ENCODE peak calls at places on chromosomes 12 and 14, in seven cellular contexts. One of them, this sample, is unnamed. For H3K4me1, the result is how much of the 10 kb centered on the place peaks cover.

GRCh38 chr12:1099158-1099557 is 108.1 kb downstream of the ERC1 start:
- DNase-seq in IMR-90: no peak
- DNase-seq in neural progenitor cell: no peak
- DNase-seq in astrocyte: no peak
- DNase-seq in A549: no peak
- DNase-seq in colonic mucosa: peak
- DNase-seq in psoas muscle: no peak
- DNase-seq in this sample: no peak

GRCh38 chr14:104843442-104844305 is 21.4 kb upstream of the CEP170B start:
- DNase-seq in psoas muscle: no peak
- DNase-seq in astrocyte: no peak
- DNase-seq in neural progenitor cell: peak
- DNase-seq in colonic mucosa: no peak
- DNase-seq in A549: no peak
- DNase-seq in IMR-90: no peak
- DNase-seq in this sample: peak

GRCh38 chr12:15563683-15564082 is 225.5 kb downstream of the EPS8 start:
- DNase-seq in astrocyte: peak
- DNase-seq in colonic mucosa: peak
- DNase-seq in psoas muscle: no peak
- DNase-seq in A549: no peak
- DNase-seq in neural progenitor cell: no peak
- DNase-seq in IMR-90: peak
- DNase-seq in this sample: no peak

GRCh38 chr12:123816896-123817537 is 54.9 kb downstream of the DNAH10 start:
- DNase-seq in IMR-90: no peak
- DNase-seq in colonic mucosa: no peak
- DNase-seq in neural progenitor cell: no peak
- DNase-seq in psoas muscle: no peak
- DNase-seq in A549: no peak
- DNase-seq in astrocyte: no peak
- DNase-seq in this sample: no peak

GRCh38 chr12:56206373-56207166 is 15.2 kb downstream of the RNF41 start:
- DNase-seq in psoas muscle: peak
- DNase-seq in colonic mucosa: peak
- DNase-seq in astrocyte: peak
- DNase-seq in neural progenitor cell: peak
- DNase-seq in A549: peak
- DNase-seq in IMR-90: peak
- DNase-seq in this sample: no peak

GRCh38 chr12:20194171-20194570 is 174.2 kb upstream of the PDE3A start:
- DNase-seq in psoas muscle: no peak
- DNase-seq in astrocyte: peak
- DNase-seq in neural progenitor cell: peak
- DNase-seq in A549: peak
- DNase-seq in colonic mucosa: no peak
- DNase-seq in IMR-90: peak
- DNase-seq in this sample: no peak

GRCh38 chr12:50120953-50121352 is 8.9 kb downstream of the COX14 start:
- DNase-seq in astrocyte: no peak
- DNase-seq in colonic mucosa: no peak
- DNase-seq in IMR-90: no peak
- DNase-seq in A549: no peak
- DNase-seq in neural progenitor cell: no peak
- DNase-seq in psoas muscle: no peak
- DNase-seq in this sample: no peak

GRCh38 chr14:82667006-82667405 is 1133.4 kb upstream of the SEL1L start:
- DNase-seq in colonic mucosa: no peak
- DNase-seq in neural progenitor cell: no peak
- DNase-seq in A549: peak
- DNase-seq in IMR-90: no peak
- DNase-seq in astrocyte: no peak
- DNase-seq in psoas muscle: no peak
- DNase-seq in this sample: no peak

GRCh38 chr12:4824415-4824814 is 85.3 kb upstream of the KCNA1 start:
- DNase-seq in astrocyte: peak
- DNase-seq in IMR-90: peak
- DNase-seq in neural progenitor cell: no peak
- DNase-seq in psoas muscle: no peak
- DNase-seq in colonic mucosa: no peak
- DNase-seq in A549: peak
- DNase-seq in this sample: no peak

GRCh38 chr14:102524026-102524450 is 14.5 kb upstream of the ANKRD9 start:
- DNase-seq in A549: no peak
- DNase-seq in psoas muscle: peak
- DNase-seq in astrocyte: no peak
- DNase-seq in IMR-90: no peak
- DNase-seq in neural progenitor cell: no peak
- DNase-seq in colonic mucosa: no peak
- DNase-seq in this sample: no peak

GRCh38 chr14:68124885-68125731 is 305.5 kb downstream of the RAD51B start:
- DNase-seq in A549: peak
- DNase-seq in colonic mucosa: no peak
- DNase-seq in psoas muscle: no peak
- DNase-seq in neural progenitor cell: no peak
- DNase-seq in IMR-90: peak
- DNase-seq in astrocyte: peak
- DNase-seq in this sample: no peak

GRCh38 chr12:50017047-50017446 is 8.2 kb downstream of the RACGAP1 start:
- DNase-seq in IMR-90: peak
- DNase-seq in neural progenitor cell: no peak
- DNase-seq in colonic mucosa: peak
- DNase-seq in A549: no peak
- DNase-seq in psoas muscle: no peak
- DNase-seq in astrocyte: peak
- DNase-seq in this sample: no peak

GRCh38 chr12:53481957-53482586 is 17.2 kb downstream of the MAP3K12 start:
- DNase-seq in A549: peak
- DNase-seq in neural progenitor cell: peak
- DNase-seq in astrocyte: no peak
- DNase-seq in colonic mucosa: no peak
- DNase-seq in IMR-90: no peak
- DNase-seq in psoas muscle: no peak
- DNase-seq in this sample: peak

GRCh38 chr12:112350593-112351592 is 31.3 kb downstream of the HECTD4 start:
- DNase-seq in colonic mucosa: no peak
- DNase-seq in psoas muscle: no peak
- DNase-seq in IMR-90: no peak
- DNase-seq in A549: no peak
- DNase-seq in neural progenitor cell: no peak
- DNase-seq in astrocyte: peak
- DNase-seq in this sample: no peak

GRCh38 chr12:11765421-11765816 is 115.9 kb downstream of the ETV6 start:
- DNase-seq in psoas muscle: no peak
- DNase-seq in A549: no peak
- DNase-seq in neural progenitor cell: no peak
- DNase-seq in astrocyte: peak
- DNase-seq in IMR-90: peak
- DNase-seq in colonic mucosa: no peak
- DNase-seq in this sample: no peak

GRCh38 chr14:64536488-64537245 is 3.9 kb upstream of the HSPA2 start:
- DNase-seq in neural progenitor cell: no peak
- DNase-seq in colonic mucosa: no peak
- DNase-seq in astrocyte: peak
- DNase-seq in psoas muscle: no peak
- DNase-seq in A549: peak
- DNase-seq in IMR-90: peak
- DNase-seq in this sample: no peak

GRCh38 chr14:64746298-64747250 is 42.4 kb downstream of the PLEKHG3 start:
- DNase-seq in psoas muscle: no peak
- DNase-seq in A549: no peak
- DNase-seq in neural progenitor cell: no peak
- DNase-seq in IMR-90: peak
- DNase-seq in colonic mucosa: no peak
- DNase-seq in astrocyte: no peak
- DNase-seq in this sample: no peak

GRCh38 chr14:93303659-93304058 is 29.2 kb downstream of the BTBD7 start:
- DNase-seq in astrocyte: no peak
- DNase-seq in psoas muscle: no peak
- DNase-seq in IMR-90: no peak
- DNase-seq in neural progenitor cell: no peak
- DNase-seq in colonic mucosa: no peak
- DNase-seq in A549: no peak
- DNase-seq in this sample: no peak

GRCh38 chr12:76020281-76020680 is 11.3 kb downstream of the PHLDA1 start:
- DNase-seq in psoas muscle: no peak
- DNase-seq in astrocyte: peak
- DNase-seq in neural progenitor cell: no peak
- DNase-seq in IMR-90: peak
- DNase-seq in colonic mucosa: no peak
- DNase-seq in A549: peak
- DNase-seq in this sample: no peak

GRCh38 chr12:54521291-54522062 is 23.9 kb downstream of the NCKAP1L start:
- DNase-seq in psoas muscle: no peak
- DNase-seq in IMR-90: no peak
- DNase-seq in astrocyte: no peak
- DNase-seq in colonic mucosa: no peak
- DNase-seq in neural progenitor cell: no peak
- DNase-seq in A549: no peak
- DNase-seq in this sample: no peak

GRCh38 chr12:67681145-67681778 is 32.7 kb downstream of the DYRK2 start:
- DNase-seq in neural progenitor cell: no peak
- DNase-seq in IMR-90: peak
- DNase-seq in colonic mucosa: no peak
- DNase-seq in A549: peak
- DNase-seq in psoas muscle: no peak
- DNase-seq in astrocyte: peak
- DNase-seq in this sample: no peak

GRCh38 chr14:32531942-32532341 is 202.8 kb downstream of the AKAP6 start:
- DNase-seq in colonic mucosa: no peak
- DNase-seq in neural progenitor cell: no peak
- DNase-seq in A549: no peak
- DNase-seq in IMR-90: no peak
- DNase-seq in psoas muscle: no peak
- DNase-seq in astrocyte: no peak
- DNase-seq in this sample: no peak

GRCh38 chr14:55272922-55273321 is 1.7 kb downstream of the FBXO34 start:
- DNase-seq in astrocyte: no peak
- DNase-seq in A549: no peak
- DNase-seq in colonic mucosa: no peak
- DNase-seq in neural progenitor cell: no peak
- DNase-seq in psoas muscle: no peak
- DNase-seq in IMR-90: no peak
- DNase-seq in this sample: no peak
- H3K4me1 ChIP-seq in astrocyte: under half
- H3K4me1 ChIP-seq in A549: under half
- H3K4me1 ChIP-seq in colonic mucosa: under half
- H3K4me1 ChIP-seq in neural progenitor cell: under half
- H3K4me1 ChIP-seq in psoas muscle: under half
- H3K4me1 ChIP-seq in IMR-90: under half
- H3K4me1 ChIP-seq in this sample: under half

DNA sequence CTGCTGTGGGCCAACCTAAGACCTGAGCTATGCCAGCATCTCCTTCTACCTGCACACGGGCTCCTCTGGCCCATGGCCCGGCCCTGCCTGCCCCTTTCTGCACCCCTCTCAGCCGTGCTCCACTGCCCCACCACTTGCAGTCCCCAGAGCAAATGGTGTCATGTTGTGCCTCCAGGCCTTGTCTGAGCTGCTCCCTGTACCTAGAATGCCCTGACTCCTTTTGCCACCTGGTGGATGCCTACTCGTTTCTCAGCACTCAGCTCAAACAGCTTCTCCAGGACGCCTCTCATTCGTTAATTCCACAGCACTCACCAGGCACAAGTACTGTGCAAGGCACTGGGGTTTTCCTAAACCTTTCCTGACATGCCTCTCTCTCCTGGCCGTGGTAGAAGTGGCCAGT is 63.2 kb upstream of the PNMA1 start:
- DNase-seq in psoas muscle: no peak
- DNase-seq in astrocyte: no peak
- DNase-seq in colonic mucosa: no peak
- DNase-seq in A549: no peak
- DNase-seq in neural progenitor cell: peak
- DNase-seq in IMR-90: no peak
- DNase-seq in this sample: no peak
- H3K4me1 ChIP-seq in psoas muscle: half or more
- H3K4me1 ChIP-seq in astrocyte: under half
- H3K4me1 ChIP-seq in colonic mucosa: under half
- H3K4me1 ChIP-seq in A549: under half
- H3K4me1 ChIP-seq in neural progenitor cell: under half
- H3K4me1 ChIP-seq in IMR-90: under half
- H3K4me1 ChIP-seq in this sample: under half

GRCh38 chr12:113473942-113474341 is 2.3 kb upstream of the LHX5 start:
- DNase-seq in A549: no peak
- DNase-seq in IMR-90: no peak
- DNase-seq in psoas muscle: no peak
- DNase-seq in neural progenitor cell: peak
- DNase-seq in astrocyte: no peak
- DNase-seq in colonic mucosa: no peak
- DNase-seq in this sample: no peak
- H3K4me1 ChIP-seq in A549: under half
- H3K4me1 ChIP-seq in IMR-90: under half
- H3K4me1 ChIP-seq in psoas muscle: under half
- H3K4me1 ChIP-seq in neural progenitor cell: under half
- H3K4me1 ChIP-seq in astrocyte: under half
- H3K4me1 ChIP-seq in colonic mucosa: under half
- H3K4me1 ChIP-seq in this sample: under half

DNA sequence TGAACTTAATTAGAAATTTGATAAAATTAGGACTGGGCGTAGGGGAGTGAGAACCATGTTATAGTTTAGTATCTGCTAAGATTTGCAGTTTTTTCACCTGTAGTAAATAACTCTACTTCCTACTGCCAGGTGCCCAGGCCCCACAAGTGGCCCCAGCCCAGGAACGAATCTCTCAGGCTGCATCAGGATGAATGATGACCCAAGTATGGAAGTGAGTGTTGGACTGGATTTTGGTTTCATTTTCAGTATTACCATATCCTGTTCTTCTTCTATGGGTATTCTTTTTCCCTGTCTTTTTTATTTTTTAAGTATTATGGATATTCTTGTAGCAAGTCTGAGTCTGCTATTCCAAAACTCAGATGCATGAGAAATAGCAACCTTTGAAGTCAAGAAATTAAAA is 120.3 kb upstream of the BCAT1 start:
- DNase-seq in colonic mucosa: no peak
- DNase-seq in astrocyte: no peak
- DNase-seq in neural progenitor cell: no peak
- DNase-seq in psoas muscle: no peak
- DNase-seq in IMR-90: peak
- DNase-seq in A549: no peak
- DNase-seq in this sample: no peak
- H3K4me1 ChIP-seq in colonic mucosa: under half
- H3K4me1 ChIP-seq in astrocyte: under half
- H3K4me1 ChIP-seq in neural progenitor cell: under half
- H3K4me1 ChIP-seq in psoas muscle: under half
- H3K4me1 ChIP-seq in IMR-90: under half
- H3K4me1 ChIP-seq in A549: under half
- H3K4me1 ChIP-seq in this sample: under half

DNA sequence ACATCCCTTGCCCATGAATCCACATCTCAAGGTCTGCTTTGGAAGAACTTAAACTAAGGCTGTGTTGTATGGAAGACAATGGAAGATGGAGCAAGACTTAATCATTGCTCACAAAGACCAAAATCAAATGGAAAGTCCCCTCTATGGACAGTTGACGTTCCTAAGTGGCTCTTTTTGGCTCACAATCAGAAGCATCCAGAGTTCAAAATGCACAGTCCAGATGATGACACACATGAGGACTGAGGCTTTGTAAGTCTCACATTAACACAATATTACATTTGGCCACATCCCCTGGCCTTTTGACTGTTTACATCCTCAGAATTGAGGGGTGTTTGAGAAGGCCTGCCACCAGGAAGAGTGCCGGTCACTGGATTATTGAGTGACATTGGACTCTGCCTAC is 122.3 kb upstream of the CPM start:
- DNase-seq in astrocyte: no peak
- DNase-seq in A549: no peak
- DNase-seq in psoas muscle: no peak
- DNase-seq in IMR-90: no peak
- DNase-seq in colonic mucosa: no peak
- DNase-seq in neural progenitor cell: no peak
- DNase-seq in this sample: no peak
- H3K4me1 ChIP-seq in astrocyte: under half
- H3K4me1 ChIP-seq in A549: under half
- H3K4me1 ChIP-seq in psoas muscle: under half
- H3K4me1 ChIP-seq in IMR-90: under half
- H3K4me1 ChIP-seq in colonic mucosa: under half
- H3K4me1 ChIP-seq in neural progenitor cell: under half
- H3K4me1 ChIP-seq in this sample: under half

This sample was measured in upper lobe of right lung.